ENCODE peak calls at places on chromosomes 6 and 20, in six cellular contexts. Y, R, G, H, X and Z are unnamed samples.

GRCh38 chr6:136405410-136406029 is 115.9 kb upstream of the BCLAF1 start:
- DNase-seq in Y (no peak), R (no peak), G (no peak), H (no peak), X (no peak), Z (no peak)

GRCh38 chr6:73898599-73898998 is 202.6 kb downstream of the CD109 start:
- DNase-seq in Y (no peak), R (no peak), G (no peak), H (no peak), X (no peak), Z (no peak)

GRCh38 chr6:113018351-113019151 is 671.4 kb downstream of the RFPL4B start:
- DNase-seq in Y (no peak), R (no peak), G (no peak), H (no peak), X (no peak), Z (no peak)

GRCh38 chr20:41540459-41540858 is 77.7 kb downstream of the CHD6 start:
- DNase-seq in Y (peak; percentile 45), R (no peak), G (no peak), H (no peak), X (no peak), Z (peak; percentile 23)

GRCh38 chr6:37807656-37808055 is 11.9 kb upstream of the ZFAND3 start:
- DNase-seq in Y (no peak), R (no peak), G (peak; percentile 68), H (no peak), X (no peak), Z (no peak)

GRCh38 chr20:41395669-41396664 is 29.3 kb upstream of the EMILIN3 start:
- DNase-seq in Y (peak; percentile 76), R (no peak), G (no peak), H (no peak), X (no peak), Z (peak; percentile 25)

GRCh38 chr6:161411265-161411944 is 137.5 kb upstream of the AGPAT4 start:
- DNase-seq in Y (no peak), R (no peak), G (no peak), H (no peak), X (no peak), Z (no peak)

GRCh38 chr6:91575032-91575431 is 988.2 kb upstream of the MAP3K7 start:
- DNase-seq in Y (no peak), R (no peak), G (no peak), H (peak; percentile 17), X (no peak), Z (no peak)

GRCh38 chr6:150928882-150929281 is 63.4 kb downstream of the MTHFD1L start:
- DNase-seq in Y (no peak), R (no peak), G (no peak), H (no peak), X (no peak), Z (no peak)

GRCh38 chr6:132664309-132665034 is 5.5 kb upstream of the TAAR1 start:
- DNase-seq in Y (no peak), R (no peak), G (no peak), H (no peak), X (no peak), Z (no peak)

GRCh38 chr6:84282566-84282965 is 55.1 kb upstream of the CEP162 start:
- DNase-seq in Y (no peak), R (no peak), G (no peak), H (no peak), X (no peak), Z (no peak)

GRCh38 chr6:53647437-53648094 is 18.0 kb downstream of the KLHL31 start:
- DNase-seq in Y (no peak), R (no peak), G (no peak), H (no peak), X (no peak), Z (no peak)

GRCh38 chr20:48131581-48131980 is 346.3 kb upstream of the SULF2 start:
- DNase-seq in Y (no peak), R (no peak), G (no peak), H (no peak), X (no peak), Z (no peak)

GRCh38 chr6:15852289-15852688 is 189.5 kb upstream of the DTNBP1 start:
- DNase-seq in Y (no peak), R (no peak), G (no peak), H (no peak), X (no peak), Z (no peak)

GRCh38 chr6:64113703-64114102 is 478.1 kb downstream of the PHF3 start:
- DNase-seq in Y (no peak), R (no peak), G (no peak), H (no peak), X (no peak), Z (no peak)

GRCh38 chr6:20847904-20848303 is 313.6 kb downstream of the CDKAL1 start:
- DNase-seq in Y (peak; percentile 55), R (no peak), G (no peak), H (no peak), X (no peak), Z (no peak)

GRCh38 chr6:37540390-37540789 is 40.7 kb upstream of the CCDC167 start:
- DNase-seq in Y (no peak), R (no peak), G (no peak), H (no peak), X (no peak), Z (no peak)

GRCh38 chr20:43911066-43911465 is 3.6 kb upstream of the TOX2 start:
- DNase-seq in Y (no peak), R (no peak), G (no peak), H (no peak), X (no peak), Z (no peak)

GRCh38 chr6:42627674-42628073 is 63.8 kb downstream of the UBR2 start:
- DNase-seq in Y (no peak), R (no peak), G (no peak), H (no peak), X (no peak), Z (no peak)

GRCh38 chr6:123402052-123402451 is 234.7 kb downstream of the TRDN start:
- DNase-seq in Y (no peak), R (no peak), G (no peak), H (no peak), X (no peak), Z (no peak)

GRCh38 chr20:13501500-13501899 is 137.2 kb downstream of the TASP1 start:
- DNase-seq in Y (no peak), R (no peak), G (no peak), H (no peak), X (no peak), Z (no peak)

DNA sequence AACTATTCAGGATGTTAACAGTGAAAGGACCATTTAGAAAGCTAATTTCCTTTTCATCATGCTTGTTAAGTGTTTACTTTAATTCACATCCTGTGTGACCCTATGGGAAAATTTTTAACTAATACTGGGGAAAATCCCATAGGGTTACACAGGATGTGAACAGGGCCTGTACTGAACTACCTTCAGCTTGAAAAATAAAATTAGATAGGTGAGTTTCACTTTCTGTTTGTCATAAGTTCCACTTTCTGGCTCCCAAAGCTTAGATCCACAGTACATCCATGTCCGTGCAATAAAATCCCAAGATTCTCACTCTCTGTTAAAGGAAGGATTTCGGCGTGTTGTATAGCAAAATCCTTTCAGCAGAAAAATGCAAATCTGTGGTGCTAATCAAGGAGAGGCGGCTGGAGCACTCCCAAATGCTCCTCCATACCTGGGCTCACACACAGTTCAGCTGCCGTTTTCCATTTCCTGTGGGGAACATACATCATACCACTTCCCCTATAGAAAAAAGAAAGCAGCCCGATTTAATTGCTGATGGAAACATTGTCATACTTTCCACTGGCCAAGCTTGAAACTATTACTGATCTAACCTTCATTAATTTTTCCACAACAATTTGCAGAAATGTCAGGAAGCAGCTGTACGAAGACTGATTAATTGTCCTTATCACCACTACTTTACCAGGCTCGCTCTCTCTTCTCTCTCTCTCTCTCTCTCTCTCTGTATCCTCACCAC is 125.2 kb downstream of the HIVEP2 start:
- DNase-seq in Y (no peak), R (no peak), G (no peak), H (peak; percentile 90), X (no peak), Z (no peak)
- TF ChIP-seq CHD2 in Y (no peak), R (no peak), G (no peak), H (peak; percentile 52), X (no peak), Z (no peak)

DNA sequence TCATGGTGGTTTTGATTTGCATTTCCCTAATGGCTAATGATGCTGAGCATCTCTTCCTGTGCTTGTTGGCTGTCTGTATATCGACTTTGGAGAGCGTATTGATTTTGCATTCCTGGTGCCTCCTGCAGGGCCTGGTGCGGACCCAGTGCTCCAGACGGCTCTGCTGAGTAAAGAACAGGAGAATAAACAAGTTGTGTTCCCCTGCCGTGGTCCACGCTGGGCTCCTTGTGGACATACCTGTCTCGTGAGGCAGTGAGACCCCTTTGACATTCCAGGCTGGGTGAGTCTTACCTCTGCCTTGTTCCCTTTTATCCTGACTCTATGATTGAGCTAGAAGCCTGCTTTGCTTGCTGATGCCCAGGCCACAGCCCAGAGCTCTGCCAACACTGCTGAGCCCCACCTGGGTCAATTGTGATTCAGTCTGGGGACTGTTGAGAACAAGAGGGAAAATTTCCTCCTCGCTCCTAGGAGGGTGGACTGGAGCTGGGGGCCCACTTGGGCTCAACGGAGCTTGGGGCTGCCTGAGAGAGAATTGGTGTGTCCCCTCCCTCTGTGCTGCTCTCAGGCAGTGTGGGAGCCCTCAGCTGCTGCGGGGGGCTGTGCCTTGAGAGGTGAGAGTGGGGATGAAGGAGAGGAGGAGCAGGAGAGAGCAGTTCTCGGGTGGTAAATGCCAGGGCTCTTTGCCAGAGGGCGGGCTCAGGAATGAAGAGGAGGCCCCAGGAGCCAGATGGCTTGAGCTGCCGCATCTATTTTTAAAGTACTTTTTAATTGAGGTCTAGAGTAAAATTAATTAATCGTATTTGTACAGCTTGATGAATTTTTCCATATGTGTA is 43.7 kb upstream of the PMEPA1 start:
- DNase-seq in Y (no peak), R (no peak), G (no peak), H (no peak), X (no peak), Z (no peak)
- TF ChIP-seq CHD2 in Y (no peak), R (no peak), G (no peak), H (no peak), X (no peak), Z (no peak)

DNA sequence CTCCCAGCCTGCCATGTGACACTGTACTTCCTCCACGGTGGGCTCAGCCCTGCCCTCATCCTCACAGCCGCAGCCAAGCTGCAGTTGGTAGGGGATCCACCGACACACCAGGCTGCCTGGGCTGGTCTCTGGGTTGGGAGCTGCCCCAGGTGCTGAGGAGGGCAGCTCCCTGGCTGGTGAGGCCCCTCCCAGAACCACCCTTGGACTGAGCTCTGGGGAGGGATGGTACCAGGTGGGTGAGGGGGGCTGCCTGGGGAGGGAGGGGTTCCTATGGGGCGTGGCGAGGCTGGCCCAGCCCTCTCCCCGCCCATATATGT is 183 bp upstream of the TNFRSF6B start:
- DNase-seq in Y (no peak), R (no peak), G (no peak), H (no peak), X (peak; percentile 69), Z (no peak)
- TF ChIP-seq CHD2 in Y (peak; percentile 35), R (no peak), G (no peak), H (no peak), X (no peak), Z (no peak)

GRCh38 chr20:3797592-3798404 is 1.7 kb downstream of the CDC25B start:
- DNase-seq in Y (peak; percentile 85), R (no peak), G (peak; percentile 11), H (no peak), X (no peak), Z (peak; percentile 59)

GRCh38 chr20:3797226-3797545 is 1.1 kb downstream of the CDC25B start:
- DNase-seq in Y (no peak), R (no peak), G (peak; percentile 10), H (no peak), X (no peak), Z (no peak)

GRCh38 chr20:3798908-3799248 is 2.8 kb downstream of the CDC25B start:
- DNase-seq in Y (no peak), R (no peak), G (no peak), H (no peak), X (no peak), Z (no peak)

GRCh38 chr20:3796477-3797225 is 541 bp downstream of the CDC25B start:
- DNase-seq in Y (no peak), R (no peak), G (no peak), H (no peak), X (no peak), Z (no peak)

GRCh38 chr20:3798405-3798768 is 2.3 kb downstream of the CDC25B start:
- DNase-seq in Y (no peak), R (no peak), G (no peak), H (no peak), X (no peak), Z (no peak)
- TF ChIP-seq CHD2 in Y (no peak), R (no peak), G (no peak), H (no peak), X (no peak), Z (no peak)